ENCODE peak calls at places on chromosomes 7 and 10, in four cellular contexts. D is pancreas, F is DND-41, V is stomach. A is an unnamed sample. For H3K9me3, the result is how much of the 10 kb centered on the place peaks cover.

GRCh38 chr7:113283861-113284260 is 165.5 kb upstream of the SMIM30 start:
- DNase-seq in D (no peak), F (no peak), V (no peak), A (no peak)

GRCh38 chr10:80157561-80157960 is 25.0 kb downstream of the PLAC9 start:
- DNase-seq in D (no peak), F (no peak), V (no peak), A (no peak)

GRCh38 chr10:3067859-3068179 is 471 bp downstream of the PFKP start:
- DNase-seq in D (no peak), F (no peak), V (no peak), A (peak)

GRCh38 chr10:117413928-117414618 is 38.8 kb upstream of the PDZD8 start:
- DNase-seq in D (no peak), F (no peak), V (no peak), A (no peak)

GRCh38 chr7:29488977-29489376 is 74.7 kb upstream of the PRR15 start:
- DNase-seq in D (no peak), F (no peak), V (no peak), A (no peak)

GRCh38 chr7:51129527-51130472 is 186.8 kb downstream of the COBL start:
- DNase-seq in D (no peak), F (no peak), V (no peak), A (no peak)

GRCh38 chr10:79390551-79391229 is 43.4 kb downstream of the PPIF start:
- DNase-seq in D (peak), F (no peak), V (peak), A (no peak)

GRCh38 chr7:23261843-23262452 is 15.4 kb downstream of the GPNMB start:
- DNase-seq in D (peak), F (peak), V (peak), A (peak)

GRCh38 chr10:101060951-101061813 is 607 bp upstream of the KAZALD1 start:
- DNase-seq in D (peak), F (peak), V (peak), A (peak)

GRCh38 chr7:6252310-6252709 is 20.1 kb downstream of the CYTH3 start:
- DNase-seq in D (no peak), F (no peak), V (no peak), A (no peak)

GRCh38 chr7:152189026-152189425 is 163.6 kb downstream of the GALNT11 start:
- DNase-seq in D (no peak), F (no peak), V (no peak), A (no peak)

GRCh38 chr10:20890491-20891337 is 6.4 kb downstream of the NEBL start:
- DNase-seq in D (no peak), F (no peak), V (no peak), A (no peak)

GRCh38 chr10:79148452-79149344 is 79.9 kb downstream of the ZMIZ1 start:
- DNase-seq in D (no peak), F (no peak), V (peak), A (no peak)

GRCh38 chr10:4770766-4771553 is 55.0 kb upstream of the AKR1E2 start:
- DNase-seq in D (no peak), F (no peak), V (no peak), A (no peak)

GRCh38 chr7:153886506-153887391 is 165.4 kb upstream of the DPP6 start:
- DNase-seq in D (peak), F (no peak), V (no peak), A (no peak)

GRCh38 chr7:22563621-22564241 is 63.7 kb upstream of the STEAP1B start:
- DNase-seq in D (no peak), F (no peak), V (no peak), A (no peak)

GRCh38 chr7:44063547-44063893 is 1.8 kb downstream of the PGAM2 start:
- DNase-seq in D (no peak), F (no peak), V (no peak), A (no peak)

GRCh38 chr10:50577681-50578350 is 45.9 kb downstream of the SGMS1 start:
- DNase-seq in D (no peak), F (no peak), V (peak), A (no peak)

GRCh38 chr10:122498521-122498920 is 37.2 kb downstream of the HTRA1 start:
- DNase-seq in D (no peak), F (no peak), V (no peak), A (no peak)

GRCh38 chr10:90930070-90930837 is 9.4 kb upstream of the ANKRD1 start:
- DNase-seq in D (no peak), F (no peak), V (no peak), A (no peak)
- H3K4me3 ChIP-seq in D (no peak), F (no peak), V (no peak), A (no peak)

DNA sequence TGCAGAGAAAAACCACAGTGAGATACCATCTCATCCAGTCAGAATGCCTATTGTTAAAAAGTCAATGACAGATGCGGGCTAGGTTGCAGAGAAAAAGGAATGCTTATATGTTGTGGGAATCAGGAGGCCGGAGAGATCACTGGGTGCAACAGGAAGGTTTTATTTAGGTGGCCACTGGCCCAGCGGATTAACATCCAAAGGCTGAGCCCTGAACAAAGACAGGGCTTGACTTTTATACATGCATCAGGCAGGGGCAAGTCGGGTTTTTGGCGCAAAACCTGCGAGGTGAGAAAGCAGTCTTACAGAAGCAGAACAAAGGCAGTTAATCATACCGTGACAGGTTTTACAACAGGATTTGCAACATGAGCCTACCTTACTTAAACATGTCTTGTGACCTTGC is 620 bp downstream of the ZNF117 start:
- DNase-seq in D (no peak), F (no peak), V (no peak), A (no peak)
- H3K9me3 ChIP-seq in D (under half), F (under half), V (under half), A (under half)

GRCh38 chr10:72692897-72693598 is 1.1 kb downstream of the MCU start:
- DNase-seq in D (no peak), F (no peak), V (no peak), A (peak)
- H3K27ac ChIP-seq in D (peak), F (peak), V (peak), A (peak)

DNA sequence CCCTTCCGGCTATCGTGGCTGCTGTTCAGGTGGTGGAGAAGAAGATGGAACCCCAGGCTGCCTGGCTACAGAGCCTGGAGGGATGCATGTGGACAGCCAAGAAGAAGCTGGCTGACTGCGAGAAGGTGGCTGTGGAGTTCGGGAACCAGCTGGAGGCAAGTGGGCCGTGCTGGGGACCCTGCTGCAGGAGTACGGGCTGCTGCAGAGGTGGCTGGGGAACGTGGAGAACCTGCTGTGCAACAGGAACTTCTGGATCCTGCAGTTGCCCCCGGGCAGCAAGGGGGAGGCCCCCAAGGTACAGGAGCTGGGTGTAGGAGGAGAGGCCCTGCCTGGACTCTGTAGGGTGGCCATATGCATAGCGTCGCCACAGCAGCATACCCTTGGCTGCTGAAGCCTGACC is 25.6 kb downstream of the ZNF783 start:
- DNase-seq in D (no peak), F (no peak), V (no peak), A (no peak)
- H3K4me3 ChIP-seq in D (no peak), F (no peak), V (no peak), A (no peak)

DNA sequence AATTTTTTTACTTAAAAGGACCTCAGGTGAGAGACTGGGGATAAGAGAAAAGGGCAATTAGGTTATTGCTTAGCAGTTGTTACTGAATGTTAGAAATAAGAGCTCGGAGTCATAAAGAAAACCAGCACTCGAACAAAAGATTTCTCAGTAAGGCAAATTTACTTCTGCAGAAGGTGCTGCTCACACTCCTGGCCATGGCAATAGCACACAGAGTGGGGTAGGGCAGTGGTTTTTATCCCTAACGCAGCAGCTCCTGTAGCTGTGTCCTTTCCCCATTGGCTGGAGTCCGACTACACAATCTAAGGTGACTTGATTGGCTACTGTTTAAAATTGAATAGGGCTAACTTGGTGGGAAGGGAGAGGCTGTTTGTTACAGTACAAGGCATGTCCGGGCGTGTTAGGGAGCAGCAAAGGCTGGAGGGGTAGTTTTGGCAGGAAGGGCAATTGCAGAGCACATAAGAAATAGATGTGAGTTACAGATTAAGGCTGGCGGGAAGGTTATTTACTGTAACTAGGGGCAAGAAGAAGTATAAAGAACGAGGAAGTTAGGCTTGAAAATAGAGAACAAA is 112.1 kb downstream of the AKR1D1 start:
- DNase-seq in D (no peak), F (no peak), V (no peak), A (no peak)
- H3K9me3 ChIP-seq in D (under half), F (under half), V (under half), A (under half)

GRCh38 chr7:36762394-36762793 is 38.1 kb upstream of the AOAH start:
- DNase-seq in D (no peak), F (no peak), V (no peak), A (no peak)

GRCh38 chr7:36760856-36761762 is 36.8 kb upstream of the AOAH start:
- DNase-seq in D (no peak), F (no peak), V (no peak), A (no peak)

GRCh38 chr7:36763084-36763807 is 39.0 kb upstream of the AOAH start:
- DNase-seq in D (no peak), F (no peak), V (no peak), A (no peak)

GRCh38 chr7:36758879-36759278 is 34.6 kb upstream of the AOAH start:
- DNase-seq in D (no peak), F (peak), V (no peak), A (no peak)

DNA sequence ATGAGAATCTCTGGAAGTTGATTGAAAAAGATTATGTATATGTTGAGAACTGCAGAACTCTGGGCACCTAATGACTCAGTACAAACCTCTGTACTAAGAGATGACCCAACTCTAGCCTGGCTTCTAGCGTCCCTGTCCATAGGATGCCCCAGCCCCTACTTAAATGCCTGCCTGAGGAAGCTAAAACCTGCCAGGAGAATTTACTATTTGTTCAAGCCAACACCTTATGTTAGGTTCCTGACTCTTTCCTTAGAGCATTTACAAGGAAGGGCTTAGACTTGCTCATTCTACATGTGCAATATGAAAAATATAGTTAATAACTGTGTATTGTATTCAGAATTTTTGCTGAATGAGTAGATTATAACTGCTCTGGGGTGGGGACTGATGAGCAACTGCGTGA is 37.5 kb upstream of the AOAH start:
- DNase-seq in D (no peak), F (no peak), V (no peak), A (no peak)
- H3K27ac ChIP-seq in D (no peak), F (no peak), V (no peak), A (no peak)

GRCh38 chr7:107998660-107999480 is 4.1 kb downstream of the LAMB1 start:
- DNase-seq in D (no peak), F (no peak), V (no peak), A (no peak)
- H3K4me3 ChIP-seq in D (no peak), F (no peak), V (peak), A (no peak)

GRCh38 chr10:130456616-130457015 is 320.4 kb downstream of the GLRX3 start:
- DNase-seq in D (no peak), F (no peak), V (no peak), A (no peak)
- H3K9me3 ChIP-seq in D (under half), F (under half), V (under half), A (under half)

DNA sequence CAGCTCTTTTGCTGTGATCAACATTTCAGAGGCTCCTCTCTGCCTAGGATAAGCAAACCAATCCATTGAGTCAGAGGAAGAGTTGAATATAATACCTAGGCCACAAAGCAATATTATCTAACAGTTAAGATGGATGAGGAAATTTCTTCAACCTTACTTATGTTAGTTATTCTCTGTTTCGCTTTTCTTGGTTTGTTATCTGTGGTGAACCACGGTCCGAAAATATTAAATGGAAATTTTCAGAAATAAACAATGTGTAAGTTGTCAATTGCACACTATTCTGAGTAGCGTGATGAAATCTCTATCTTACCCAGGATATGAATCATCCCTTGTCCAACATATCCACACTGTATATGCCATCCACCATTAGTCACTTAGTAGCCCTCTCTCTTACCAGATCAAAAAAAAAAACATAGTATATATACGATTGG is 1.5 kb upstream of the HTR7 start:
- DNase-seq in D (no peak), F (no peak), V (no peak), A (no peak)
- H3K27ac ChIP-seq in D (no peak), F (no peak), V (no peak), A (no peak)

A was measured in CD4-positive, alpha-beta memory T cell.